ENCODE peak calls at places on chromosomes 12 and 14, in four cellular contexts. G, Z, F and H are unnamed samples.

GRCh38 chr12:78540621-78541336 is 323.8 kb upstream of the SYT1 start:
- DNase-seq in G (no peak), Z (no peak), F (no peak), H (no peak)

GRCh38 chr12:76422878-76423438 is 74.7 kb upstream of the BBS10 start:
- DNase-seq in G (no peak), Z (no peak), F (no peak), H (no peak)

GRCh38 chr14:56131004-56131864 is 13.0 kb downstream of the PELI2 start:
- DNase-seq in G (no peak), Z (no peak), F (no peak), H (no peak)

GRCh38 chr12:76890407-76891143 is 11.8 kb upstream of the CSRP2 start:
- DNase-seq in G (no peak), Z (peak; percentile 56), F (no peak), H (no peak)

GRCh38 chr14:102516531-102517411 is 7.2 kb upstream of the ANKRD9 start:
- DNase-seq in G (no peak), Z (peak; percentile 90), F (no peak), H (peak; percentile 76)

GRCh38 chr12:20557076-20557475 is 138.1 kb upstream of the SLCO1C1 start:
- DNase-seq in G (no peak), Z (no peak), F (no peak), H (no peak)

GRCh38 chr14:90559811-90560492 is 163.1 kb downstream of the CALM1 start:
- DNase-seq in G (no peak), Z (peak; percentile 66), F (no peak), H (no peak)

GRCh38 chr14:88791252-88791621 is 1.5 kb downstream of the EML5 start:
- DNase-seq in G (no peak), Z (no peak), F (no peak), H (no peak)

GRCh38 chr12:113524495-113524894 is 52.8 kb upstream of the LHX5 start:
- DNase-seq in G (no peak), Z (no peak), F (no peak), H (no peak)

GRCh38 chr14:85531594-85532391 is 1.8 kb downstream of the FLRT2 start:
- DNase-seq in G (no peak), Z (peak; percentile 86), F (peak; percentile 65), H (no peak)
- H3K4me1 ChIP-seq in G (peaks cover 4% of the 10 kb centered on the region), Z (no peaks in the 10 kb centered on the region), F (no peaks in the 10 kb centered on the region), H (peaks cover 8% of the 10 kb centered on the region)

GRCh38 chr14:42532194-42532593 is 925.5 kb downstream of the LRFN5 start:
- DNase-seq in G (no peak), Z (no peak), F (no peak), H (no peak)
- H3K4me3 ChIP-seq in G (no peak overlapping the region), Z (no peak overlapping the region), F (no peak overlapping the region), H (no peak overlapping the region)

GRCh38 chr14:64717870-64718269 is 13.6 kb downstream of the PLEKHG3 start:
- DNase-seq in G (no peak), Z (peak; percentile 67), F (no peak), H (no peak)

GRCh38 chr14:64714432-64715025 is 10.3 kb downstream of the PLEKHG3 start:
- DNase-seq in G (no peak), Z (no peak), F (no peak), H (no peak)

GRCh38 chr14:64715628-64716412 is 11.6 kb downstream of the PLEKHG3 start:
- DNase-seq in G (no peak), Z (peak; percentile 76), F (no peak), H (no peak)

GRCh38 chr14:64713677-64714076 is 9.5 kb downstream of the PLEKHG3 start:
- DNase-seq in G (no peak), Z (no peak), F (no peak), H (no peak)

DNA sequence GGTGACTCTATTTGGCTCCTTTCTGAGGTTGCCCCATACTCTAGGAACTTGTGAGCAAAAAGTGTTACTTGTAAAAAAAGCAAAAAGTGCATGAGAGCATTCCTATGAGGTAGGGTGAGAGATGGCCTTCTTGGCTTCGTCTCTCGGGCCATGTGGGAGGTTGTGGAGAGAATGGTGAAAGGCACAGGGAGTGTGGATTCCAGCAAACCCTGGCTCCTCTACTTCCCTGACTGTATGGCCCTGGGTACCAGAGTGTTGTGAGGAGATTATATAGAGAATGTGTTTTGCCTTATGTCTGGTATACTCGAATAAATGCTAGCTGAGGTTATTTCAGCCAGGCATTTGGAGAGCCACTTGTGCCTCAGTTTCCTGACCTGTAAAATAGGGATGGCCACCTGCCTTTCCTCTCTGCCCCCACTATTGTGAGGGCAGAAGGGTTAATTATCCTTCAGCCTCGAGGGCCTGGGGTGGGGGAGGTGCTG is 11.0 kb downstream of the PLEKHG3 start:
- DNase-seq in G (no peak), Z (no peak), F (no peak), H (no peak)
- H3K4me1 ChIP-seq in G (peaks cover 28% of the 10 kb centered on the region), Z (peaks cover 8% of the 10 kb centered on the region), F (no peaks in the 10 kb centered on the region), H (peaks cover 45% of the 10 kb centered on the region)

DNA sequence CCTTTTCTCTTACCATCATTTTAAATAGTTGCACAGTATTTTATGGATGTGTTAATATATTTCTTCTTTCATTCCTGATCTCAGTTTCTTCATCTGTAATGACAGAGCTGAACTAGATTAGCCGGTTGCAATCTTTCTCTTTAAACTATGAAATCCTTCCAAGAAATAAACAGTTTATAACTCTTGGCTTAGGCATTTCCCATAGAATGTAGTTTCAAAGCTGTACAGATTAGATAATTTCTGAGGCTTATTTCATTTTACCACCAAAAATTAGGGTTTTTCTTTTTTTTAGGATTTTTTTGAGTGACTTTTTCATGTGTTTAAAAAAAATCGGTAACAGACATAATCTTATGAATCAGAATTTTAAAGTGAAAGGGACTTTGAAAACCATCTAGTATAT is 144.0 kb downstream of the RAD51B start:
- DNase-seq in G (no peak), Z (no peak), F (no peak), H (no peak)
- H3K4me3 ChIP-seq in G (no peak overlapping the region), Z (no peak overlapping the region), F (peak overlapping the region; percentile 5), H (peak overlapping the region; percentile 21)

DNA sequence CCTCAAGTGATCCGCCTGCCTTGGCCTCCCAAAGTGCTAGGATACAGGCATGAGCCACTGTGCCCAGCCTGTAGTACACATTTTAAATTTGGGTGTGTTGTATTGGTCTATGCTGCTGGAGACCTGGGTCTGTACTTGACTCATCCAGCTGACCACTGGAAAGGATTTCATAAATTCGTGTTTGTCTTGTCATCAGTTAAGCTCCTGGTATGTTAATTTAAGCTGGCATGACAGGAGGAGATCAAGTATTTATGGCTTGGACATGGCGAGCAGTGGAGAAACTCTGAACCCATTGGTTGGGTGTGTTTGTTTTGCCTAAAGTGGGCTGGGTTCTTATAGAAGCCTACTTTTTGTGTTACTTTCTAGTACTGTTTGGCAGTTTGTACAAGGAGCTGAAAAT is 24.2 kb downstream of the YY1 start:
- DNase-seq in G (no peak), Z (no peak), F (no peak), H (no peak)
- H3K4me1 ChIP-seq in G (no peaks in the 10 kb centered on the region), Z (no peaks in the 10 kb centered on the region), F (no peaks in the 10 kb centered on the region), H (peaks cover 38% of the 10 kb centered on the region)